ENCODE peak calls at places on chromosomes 16 and 17, in four cellular contexts. M, V, L and N are unnamed samples.

GRCh38 chr16:11165894-11166665 is 89.9 kb downstream of the SOCS1 start:
- DNase-seq in M (peak; percentile 32), V (no peak), L (no peak), N (no peak)

GRCh38 chr17:31251618-31252328 is 45.3 kb downstream of the OMG start:
- DNase-seq in M (no peak), V (no peak), L (no peak), N (no peak)

GRCh38 chr16:29761882-29762281 is 16.1 kb upstream of the C16orf54 start:
- DNase-seq in M (no peak), V (no peak), L (no peak), N (no peak)

GRCh38 chr16:50578147-50578546 is 30.0 kb downstream of the NKD1 start:
- DNase-seq in M (no peak), V (no peak), L (no peak), N (no peak)

GRCh38 chr17:82876602-82877391 is 37.0 kb upstream of the ZNF750 start:
- DNase-seq in M (peak; percentile 70), V (peak; percentile 70), L (peak; percentile 82), N (peak; percentile 84)

GRCh38 chr16:4157376-4157825 is 41.2 kb upstream of the ADCY9 start:
- DNase-seq in M (no peak), V (no peak), L (no peak), N (no peak)

GRCh38 chr17:67178555-67178954 is 66.4 kb downstream of the HELZ start:
- DNase-seq in M (no peak), V (no peak), L (no peak), N (no peak)

GRCh38 chr16:82936941-82937551 is 310.3 kb downstream of the CDH13 start:
- DNase-seq in M (no peak), V (no peak), L (no peak), N (no peak)

GRCh38 chr17:4738136-4739121 is 1.2 kb upstream of the ZMYND15 start:
- DNase-seq in M (peak; percentile 85), V (peak; percentile 65), L (no peak), N (peak; percentile 42)

GRCh38 chr17:57597531-57598453 is 147.3 kb downstream of the CCDC182 start:
- DNase-seq in M (peak; percentile 48), V (peak; percentile 72), L (peak; percentile 64), N (peak; percentile 57)

GRCh38 chr17:27733771-27734170 is 66.6 kb downstream of the NOS2 start:
- DNase-seq in M (no peak), V (no peak), L (no peak), N (no peak)

GRCh38 chr16:2428051-2428786 is 1.0 kb upstream of the CCNF start:
- DNase-seq in M (no peak), V (peak; percentile 58), L (no peak), N (peak; percentile 16)

GRCh38 chr17:7266784-7267183 is 4.5 kb upstream of the CLDN7 start:
- DNase-seq in M (no peak), V (no peak), L (no peak), N (no peak)

GRCh38 chr17:80260791-80261158 is at the start of gene RNF213:
- DNase-seq in M (no peak), V (peak; percentile 49), L (peak; percentile 60), N (peak; percentile 29)

GRCh38 chr17:5523249-5523648 is 36.9 kb downstream of the MIS12 start:
- DNase-seq in M (no peak), V (no peak), L (no peak), N (no peak)

GRCh38 chr17:48612456-48612853 is 1.6 kb upstream of the HOXB7 start:
- DNase-seq in M (no peak), V (no peak), L (no peak), N (no peak)

GRCh38 chr16:8959921-8960787 is 3.6 kb downstream of the USP7 start:
- DNase-seq in M (no peak), V (peak; percentile 42), L (no peak), N (no peak)

GRCh38 chr17:75861927-75862317 is 6.8 kb upstream of the WBP2 start:
- DNase-seq in M (no peak), V (no peak), L (no peak), N (no peak)

GRCh38 chr17:14268264-14268663 is 31.6 kb upstream of the CDRT15 start:
- DNase-seq in M (no peak), V (no peak), L (no peak), N (no peak)

GRCh38 chr16:65760874-65761273 is 605.6 kb upstream of the CDH5 start:
- DNase-seq in M (no peak), V (no peak), L (no peak), N (no peak)

DNA sequence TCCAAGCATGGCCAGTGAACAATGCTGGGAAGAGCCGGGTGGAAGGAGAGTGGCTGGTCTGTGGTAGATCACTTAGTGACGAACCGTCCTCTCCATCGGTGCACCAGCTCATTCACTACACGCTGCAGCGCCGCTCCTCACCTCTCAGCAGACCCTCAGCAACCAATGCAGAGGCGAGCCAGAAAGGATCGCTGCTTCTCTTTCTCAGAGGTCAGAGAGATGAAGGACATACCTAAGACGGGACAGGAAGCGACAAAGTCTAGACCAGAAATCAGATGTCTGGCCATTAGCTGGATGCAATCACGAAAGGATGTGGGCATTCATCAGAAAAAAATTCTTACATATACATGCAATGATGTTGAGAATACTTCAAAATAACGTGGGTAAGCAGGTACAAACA is 26.9 kb downstream of the NSMCE1 start:
- DNase-seq in M (no peak), V (no peak), L (no peak), N (no peak)
- H3K4me1 ChIP-seq in M (peaks cover 33% of the 10 kb centered on the region), V (peaks cover 30% of the 10 kb centered on the region), L (peaks cover 37% of the 10 kb centered on the region), N (peaks cover 4% of the 10 kb centered on the region)

GRCh38 chr16:27748868-27749546 is 199.1 kb downstream of the KATNIP start:
- DNase-seq in M (peak; percentile 64), V (peak; percentile 79), L (no peak), N (peak; percentile 58)

GRCh38 chr16:27749547-27749875 is 199.6 kb downstream of the KATNIP start:
- DNase-seq in M (no peak), V (no peak), L (no peak), N (no peak)

GRCh38 chr16:27749946-27750345 is 200.0 kb downstream of the KATNIP start:
- DNase-seq in M (no peak), V (no peak), L (no peak), N (no peak)

GRCh38 chr16:27746076-27746855 is 196.3 kb downstream of the KATNIP start:
- DNase-seq in M (no peak), V (no peak), L (no peak), N (no peak)

GRCh38 chr16:27747946-27748345 is 198.0 kb downstream of the KATNIP start:
- DNase-seq in M (no peak), V (no peak), L (no peak), N (no peak)
- H3K27ac ChIP-seq in M (no peak overlapping the region), V (no peak overlapping the region), L (no peak overlapping the region), N (no peak overlapping the region)

GRCh38 chr17:45149037-45149668 is 878 bp downstream of the HEXIM1 start:
- DNase-seq in M (peak; percentile 76), V (peak; percentile 92), L (peak; percentile 89), N (peak; percentile 83)
- H3K4me1 ChIP-seq in M (peaks cover 27% of the 10 kb centered on the region), V (peaks cover 15% of the 10 kb centered on the region), L (peaks cover 23% of the 10 kb centered on the region), N (no peaks in the 10 kb centered on the region)

DNA sequence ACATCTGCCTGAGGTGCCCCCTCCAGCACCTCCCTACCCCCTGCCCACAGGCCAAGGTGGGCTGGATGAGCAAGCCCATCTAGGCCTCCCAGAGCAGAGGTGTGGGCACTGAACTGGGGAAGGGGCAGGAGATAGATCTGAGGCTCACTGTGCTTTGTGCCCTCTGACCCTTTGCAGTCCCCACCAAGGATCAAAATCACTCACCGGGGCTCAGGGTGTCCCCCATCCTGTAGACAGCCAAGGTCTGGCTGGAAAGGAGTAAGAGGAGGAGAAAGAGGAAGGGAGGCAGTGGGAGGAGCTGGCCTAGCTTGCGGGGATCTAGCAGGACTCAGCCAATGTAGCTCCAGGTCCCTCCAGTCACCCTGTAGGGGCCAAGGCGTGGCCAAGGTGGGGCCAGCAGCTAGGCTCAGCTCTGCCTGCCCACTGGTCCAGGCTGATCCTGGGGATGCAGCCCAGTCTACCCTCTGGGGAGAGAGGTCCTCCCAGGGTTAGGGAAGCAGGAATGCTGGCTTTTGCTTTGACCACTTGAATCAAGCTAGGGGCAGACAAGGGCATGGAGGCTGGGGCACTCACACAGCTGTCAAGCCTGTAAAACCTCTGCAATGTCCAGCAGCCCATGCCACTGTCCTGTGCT is 1.8 kb downstream of the SLC12A4 start:
- DNase-seq in M (no peak), V (no peak), L (no peak), N (no peak)
- H3K27ac ChIP-seq in M (no peak overlapping the region), V (no peak overlapping the region), L (peak overlapping the region; percentile 91), N (peak overlapping the region; percentile 50)

DNA sequence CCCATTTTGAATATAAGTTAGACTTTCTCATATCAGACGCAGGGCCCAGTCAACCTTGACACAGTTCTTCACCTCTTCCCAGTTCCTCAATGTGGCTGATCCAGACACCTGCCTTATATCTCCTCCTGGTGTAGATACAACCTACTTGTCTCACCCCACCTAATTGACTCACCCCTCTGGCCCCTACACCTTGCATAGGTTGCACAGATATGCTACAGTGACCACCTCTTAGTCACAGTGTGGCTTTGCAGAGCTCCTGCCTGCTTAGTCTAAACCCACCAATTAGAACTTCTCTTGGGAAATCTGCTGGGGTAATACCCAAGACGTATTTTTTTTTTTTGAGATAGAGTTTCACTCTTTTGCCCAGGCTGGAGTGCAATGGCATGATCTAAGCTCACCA is 16.8 kb downstream of the CHP2 start:
- DNase-seq in M (no peak), V (no peak), L (no peak), N (no peak)
- H3K4me1 ChIP-seq in M (no peaks in the 10 kb centered on the region), V (no peaks in the 10 kb centered on the region), L (no peaks in the 10 kb centered on the region), N (no peaks in the 10 kb centered on the region)

GRCh38 chr16:70725024-70725911 is 39.4 kb upstream of the MTSS2 start:
- DNase-seq in M (no peak), V (no peak), L (no peak), N (no peak)

GRCh38 chr16:70728145-70728544 is 42.3 kb upstream of the MTSS2 start:
- DNase-seq in M (no peak), V (no peak), L (no peak), N (no peak)

GRCh38 chr16:70729292-70729691 is 43.4 kb upstream of the MTSS2 start:
- DNase-seq in M (no peak), V (no peak), L (no peak), N (no peak)

GRCh38 chr16:70725912-70726828 is 40.3 kb upstream of the MTSS2 start:
- DNase-seq in M (no peak), V (no peak), L (peak; percentile 68), N (peak; percentile 28)

DNA sequence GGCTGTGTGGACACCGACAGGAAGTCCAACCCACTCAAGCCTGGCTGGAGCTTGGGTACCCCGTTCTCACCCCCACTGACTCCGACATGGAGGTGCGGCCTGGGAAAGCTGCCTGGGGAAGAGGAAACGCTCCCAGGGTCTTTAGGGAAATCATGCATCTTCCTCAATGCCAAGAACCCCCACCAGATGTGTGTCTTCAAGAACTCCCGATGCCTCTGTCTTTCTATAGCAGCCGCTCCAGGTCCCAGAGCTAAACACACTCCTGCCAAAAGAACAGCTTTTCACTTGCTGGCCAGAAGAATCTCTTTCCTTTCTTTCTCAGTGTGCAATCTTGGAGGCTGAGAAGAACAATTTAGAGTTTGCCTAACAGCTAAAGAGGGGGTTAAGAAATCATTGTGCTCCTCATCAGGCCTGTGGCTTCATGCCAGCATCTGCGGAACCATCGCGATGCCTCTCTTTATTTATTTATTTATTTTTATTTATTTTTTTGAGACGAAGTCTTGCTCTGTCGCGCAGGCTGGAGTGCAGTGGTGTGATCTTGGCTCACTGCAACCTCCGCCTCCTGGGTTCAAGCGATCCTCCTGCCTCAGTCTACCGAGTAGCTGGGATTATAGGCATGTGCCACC is 41.1 kb upstream of the MTSS2 start:
- DNase-seq in M (no peak), V (no peak), L (peak; percentile 61), N (no peak)
- H3K27ac ChIP-seq in M (no peak overlapping the region), V (peak overlapping the region; percentile 66), L (peak overlapping the region; percentile 79), N (peak overlapping the region; percentile 67)

GRCh38 chr17:40323731-40324650 is 15.0 kb downstream of the RARA start:
- DNase-seq in M (peak; percentile 13), V (peak; percentile 47), L (peak; percentile 70), N (no peak)
- H3K4me1 ChIP-seq in M (peaks cover 53% of the 10 kb centered on the region), V (peaks cover 27% of the 10 kb centered on the region), L (peaks cover 89% of the 10 kb centered on the region), N (peaks cover 37% of the 10 kb centered on the region)

GRCh38 chr16:31427441-31428276 is 501 bp downstream of the COX6A2 start:
- DNase-seq in M (no peak), V (peak; percentile 47), L (peak; percentile 80), N (no peak)
- H3K27ac ChIP-seq in M (no peak overlapping the region), V (no peak overlapping the region), L (peak overlapping the region; percentile 99), N (no peak overlapping the region)